ENCODE peak calls at places on chromosomes 3 and 15, in eight cellular contexts. W, H, D, U, Y, R, V and T are unnamed samples.

GRCh38 chr3:186209810-186210752 is 101.2 kb upstream of the ETV5 start:
- DNase-seq in U (peak; percentile 68), W (peak; percentile 71), R (peak; percentile 79), V (peak; percentile 95), D (peak; percentile 46), Y (peak; percentile 62), H (no peak), T (no peak)

GRCh38 chr3:100516232-100516631 is 23.8 kb downstream of the TMEM45A start:
- DNase-seq in V (no peak), H (no peak), W (peak; percentile 52), R (no peak), U (no peak), D (no peak), Y (peak; percentile 34), T (no peak)

GRCh38 chr3:129822679-129823078 is 70.8 kb downstream of the TMCC1 start:
- DNase-seq in Y (peak; percentile 68), D (no peak), W (peak; percentile 65), V (no peak), R (no peak), U (no peak), H (no peak), T (no peak)

GRCh38 chr3:68467465-68467864 is 464.9 kb downstream of the TAFA4 start:
- DNase-seq in R (no peak), Y (no peak), V (no peak), W (no peak), D (no peak), U (no peak), H (no peak), T (no peak)

GRCh38 chr3:55579499-55579898 is 92.4 kb upstream of the WNT5A start:
- DNase-seq in W (no peak), H (no peak), Y (no peak), D (no peak), V (no peak), U (no peak), R (peak; percentile 69), T (no peak)

GRCh38 chr15:76967067-76967466 is 27.9 kb upstream of the PSTPIP1 start:
- DNase-seq in V (no peak), W (no peak), R (no peak), D (no peak), Y (no peak), H (no peak), U (no peak), T (no peak)

GRCh38 chr3:127851899-127852298 is 29.6 kb upstream of the MGLL start:
- DNase-seq in D (no peak), R (peak; percentile 47), V (no peak), Y (no peak), W (no peak), U (no peak), H (no peak), T (no peak)

GRCh38 chr3:140470962-140471361 is 206.9 kb upstream of the TRIM42 start:
- DNase-seq in D (no peak), H (no peak), W (peak; percentile 70), Y (no peak), U (no peak), R (no peak), V (no peak), T (no peak)

GRCh38 chr3:45865568-45865955 is 20.8 kb upstream of the CCR9 start:
- DNase-seq in D (no peak), R (no peak), Y (no peak), U (no peak), W (no peak), V (no peak), H (no peak), T (no peak)

GRCh38 chr3:49238274-49239127 is 38.5 kb downstream of the C3orf62 start:
- DNase-seq in H (no peak), W (peak; percentile 76), R (peak; percentile 20), Y (peak; percentile 87), D (peak; percentile 68), V (peak; percentile 6), U (no peak), T (peak; percentile 78)

GRCh38 chr3:197356275-197356674 is 57.9 kb upstream of the DLG1 start:
- DNase-seq in D (no peak), W (no peak), R (no peak), U (no peak), V (peak; percentile 51), Y (no peak), H (no peak), T (no peak)

GRCh38 chr15:77410701-77411613 is 8.9 kb downstream of the PEAK1 start:
- DNase-seq in W (no peak), D (no peak), Y (no peak), U (no peak), R (no peak), V (no peak), H (no peak), T (no peak)

GRCh38 chr3:194140520-194141414 is 4.8 kb downstream of the HES1 start:
- DNase-seq in H (no peak), V (no peak), Y (peak; percentile 73), W (peak; percentile 53), U (peak; percentile 70), D (no peak), R (peak; percentile 90), T (peak; percentile 34)

GRCh38 chr3:187943677-187944390 is 198.6 kb upstream of the BCL6 start:
- DNase-seq in D (peak; percentile 50), V (no peak), H (no peak), Y (peak; percentile 17), U (no peak), W (peak; percentile 38), R (peak; percentile 44), T (no peak)

GRCh38 chr3:127911421-127911931 is 3.6 kb upstream of the KBTBD12 start:
- DNase-seq in D (no peak), V (no peak), U (peak; percentile 31), R (peak; percentile 39), H (no peak), Y (no peak), W (no peak), T (peak; percentile 47)

GRCh38 chr3:53045784-53046170 is at the start of gene SFMBT1:
- DNase-seq in U (peak; percentile 73), V (peak; percentile 55), D (peak; percentile 82), H (peak; percentile 67), Y (peak; percentile 52), W (peak; percentile 49), R (peak; percentile 89), T (peak; percentile 77)

GRCh38 chr3:31819441-31819840 is 161.6 kb downstream of the OSBPL10 start:
- DNase-seq in V (no peak), W (no peak), U (no peak), H (no peak), Y (no peak), R (no peak), D (no peak), T (no peak)

GRCh38 chr3:188421151-188421821 is 267.3 kb downstream of the LPP start:
- DNase-seq in V (no peak), D (peak; percentile 29), Y (peak; percentile 80), U (peak; percentile 86), H (no peak), R (no peak), W (peak; percentile 92), T (no peak)

GRCh38 chr3:186456636-186457265 is 87.4 kb downstream of the CRYGS start:
- DNase-seq in V (no peak), U (no peak), H (no peak), W (no peak), R (no peak), D (no peak), Y (no peak), T (no peak)